ENCODE peak calls at places on chromosomes 6 and 20, in eight cellular contexts. One of them, this sample, is unnamed.

GRCh38 chr20:54199721-54200176 is 8.1 kb upstream of the PFDN4 start:
- DNase-seq in tibial artery: peak; percentile 77
- DNase-seq in adrenal gland: peak; percentile 78
- DNase-seq in PC-9: peak; percentile 81
- DNase-seq in hepatocyte: peak; percentile 85
- DNase-seq in mammary epithelial cell: peak; percentile 70
- DNase-seq in GM23338: peak; percentile 88
- DNase-seq in MM.1S: peak; percentile 62
- DNase-seq in this sample: peak; percentile 70

GRCh38 chr6:98747960-98748359 is 86.4 kb upstream of the POU3F2 start:
- DNase-seq in tibial artery: no peak
- DNase-seq in adrenal gland: no peak
- DNase-seq in PC-9: no peak
- DNase-seq in hepatocyte: no peak
- DNase-seq in mammary epithelial cell: no peak
- DNase-seq in GM23338: no peak
- DNase-seq in MM.1S: no peak
- DNase-seq in this sample: no peak

GRCh38 chr6:31734703-31735500 is 1.4 kb downstream of the CLIC1 start:
- DNase-seq in tibial artery: peak; percentile 53
- DNase-seq in adrenal gland: peak; percentile 54
- DNase-seq in PC-9: peak; percentile 72
- DNase-seq in hepatocyte: peak; percentile 78
- DNase-seq in mammary epithelial cell: peak; percentile 77
- DNase-seq in GM23338: peak; percentile 85
- DNase-seq in MM.1S: peak; percentile 63
- DNase-seq in this sample: no peak

GRCh38 chr6:52554684-52555280 is 22.1 kb downstream of the TRAM2 start:
- DNase-seq in tibial artery: no peak
- DNase-seq in adrenal gland: no peak
- DNase-seq in PC-9: no peak
- DNase-seq in hepatocyte: no peak
- DNase-seq in mammary epithelial cell: no peak
- DNase-seq in GM23338: no peak
- DNase-seq in MM.1S: no peak
- DNase-seq in this sample: no peak

GRCh38 chr6:5990776-5991175 is 15.9 kb downstream of the NRN1 start:
- DNase-seq in tibial artery: no peak
- DNase-seq in adrenal gland: no peak
- DNase-seq in PC-9: no peak
- DNase-seq in hepatocyte: no peak
- DNase-seq in mammary epithelial cell: no peak
- DNase-seq in GM23338: no peak
- DNase-seq in MM.1S: no peak
- DNase-seq in this sample: no peak

GRCh38 chr6:73513496-73513854 is 7.4 kb downstream of the EEF1A1 start:
- DNase-seq in tibial artery: no peak
- DNase-seq in adrenal gland: no peak
- DNase-seq in PC-9: no peak
- DNase-seq in hepatocyte: no peak
- DNase-seq in mammary epithelial cell: no peak
- DNase-seq in GM23338: no peak
- DNase-seq in MM.1S: no peak
- DNase-seq in this sample: no peak

GRCh38 chr6:129312865-129313264 is 397.1 kb downstream of the ARHGAP18 start:
- DNase-seq in tibial artery: no peak
- DNase-seq in adrenal gland: no peak
- DNase-seq in PC-9: peak; percentile 63
- DNase-seq in hepatocyte: no peak
- DNase-seq in mammary epithelial cell: peak; percentile 32
- DNase-seq in GM23338: no peak
- DNase-seq in MM.1S: no peak
- DNase-seq in this sample: no peak

GRCh38 chr6:155417454-155417853 is 38.2 kb downstream of the NOX3 start:
- DNase-seq in tibial artery: no peak
- DNase-seq in adrenal gland: no peak
- DNase-seq in PC-9: no peak
- DNase-seq in hepatocyte: no peak
- DNase-seq in mammary epithelial cell: no peak
- DNase-seq in GM23338: no peak
- DNase-seq in MM.1S: no peak
- DNase-seq in this sample: no peak

GRCh38 chr6:66210964-66211363 is 503.9 kb upstream of the EYS start:
- DNase-seq in tibial artery: no peak
- DNase-seq in adrenal gland: no peak
- DNase-seq in PC-9: no peak
- DNase-seq in hepatocyte: no peak
- DNase-seq in mammary epithelial cell: no peak
- DNase-seq in GM23338: peak; percentile 31
- DNase-seq in MM.1S: peak; percentile 11
- DNase-seq in this sample: no peak

GRCh38 chr6:81895511-81896185 is 143.2 kb upstream of the TENT5A start:
- DNase-seq in tibial artery: no peak
- DNase-seq in adrenal gland: no peak
- DNase-seq in PC-9: peak; percentile 25
- DNase-seq in hepatocyte: peak; percentile 30
- DNase-seq in mammary epithelial cell: no peak
- DNase-seq in GM23338: no peak
- DNase-seq in MM.1S: no peak
- DNase-seq in this sample: no peak

GRCh38 chr20:32972181-32973076 is 31.8 kb downstream of the SUN5 start:
- DNase-seq in tibial artery: no peak
- DNase-seq in adrenal gland: no peak
- DNase-seq in PC-9: no peak
- DNase-seq in hepatocyte: no peak
- DNase-seq in mammary epithelial cell: no peak
- DNase-seq in GM23338: peak; percentile 13
- DNase-seq in MM.1S: peak; percentile 83
- DNase-seq in this sample: no peak

GRCh38 chr20:1440024-1440423 is 26.6 kb downstream of the NSFL1C start:
- DNase-seq in tibial artery: no peak
- DNase-seq in adrenal gland: no peak
- DNase-seq in PC-9: peak; percentile 21
- DNase-seq in hepatocyte: no peak
- DNase-seq in mammary epithelial cell: peak; percentile 29
- DNase-seq in GM23338: peak; percentile 85
- DNase-seq in MM.1S: no peak
- DNase-seq in this sample: peak; percentile 10

GRCh38 chr20:39909447-39909846 is 779.6 kb downstream of the MAFB start:
- DNase-seq in tibial artery: peak; percentile 54
- DNase-seq in adrenal gland: peak; percentile 52
- DNase-seq in PC-9: no peak
- DNase-seq in hepatocyte: no peak
- DNase-seq in mammary epithelial cell: no peak
- DNase-seq in GM23338: no peak
- DNase-seq in MM.1S: no peak
- DNase-seq in this sample: no peak

GRCh38 chr20:17680128-17680835 is 1.8 kb downstream of the RRBP1 start:
- DNase-seq in tibial artery: peak; percentile 57
- DNase-seq in adrenal gland: peak; percentile 74
- DNase-seq in PC-9: peak; percentile 76
- DNase-seq in hepatocyte: peak; percentile 78
- DNase-seq in mammary epithelial cell: peak; percentile 40
- DNase-seq in GM23338: peak; percentile 44
- DNase-seq in MM.1S: no peak
- DNase-seq in this sample: no peak

GRCh38 chr6:33197431-33198048 is 2.9 kb downstream of the RXRB start:
- DNase-seq in tibial artery: no peak
- DNase-seq in adrenal gland: peak; percentile 78
- DNase-seq in PC-9: no peak
- DNase-seq in hepatocyte: peak; percentile 84
- DNase-seq in mammary epithelial cell: peak; percentile 51
- DNase-seq in GM23338: peak; percentile 90
- DNase-seq in MM.1S: peak; percentile 38
- DNase-seq in this sample: peak; percentile 79

GRCh38 chr6:144219056-144219685 is 66.0 kb upstream of the UTRN start:
- DNase-seq in tibial artery: no peak
- DNase-seq in adrenal gland: no peak
- DNase-seq in PC-9: no peak
- DNase-seq in hepatocyte: peak; percentile 56
- DNase-seq in mammary epithelial cell: peak; percentile 28
- DNase-seq in GM23338: peak; percentile 65
- DNase-seq in MM.1S: peak; percentile 40
- DNase-seq in this sample: peak; percentile 34

GRCh38 chr20:34493646-34494045 is 22.6 kb upstream of the DYNLRB1 start:
- DNase-seq in tibial artery: no peak
- DNase-seq in adrenal gland: no peak
- DNase-seq in PC-9: no peak
- DNase-seq in hepatocyte: no peak
- DNase-seq in mammary epithelial cell: no peak
- DNase-seq in GM23338: no peak
- DNase-seq in MM.1S: no peak
- DNase-seq in this sample: no peak

GRCh38 chr20:53283011-53283410 is 310.6 kb downstream of the ZNF217 start:
- DNase-seq in tibial artery: no peak
- DNase-seq in adrenal gland: no peak
- DNase-seq in PC-9: no peak
- DNase-seq in hepatocyte: no peak
- DNase-seq in mammary epithelial cell: no peak
- DNase-seq in GM23338: peak; percentile 24
- DNase-seq in MM.1S: no peak
- DNase-seq in this sample: no peak

GRCh38 chr6:164889980-164890379 is 419.4 kb downstream of the C6orf118 start:
- DNase-seq in tibial artery: no peak
- DNase-seq in adrenal gland: no peak
- DNase-seq in PC-9: no peak
- DNase-seq in hepatocyte: no peak
- DNase-seq in mammary epithelial cell: no peak
- DNase-seq in GM23338: no peak
- DNase-seq in MM.1S: no peak
- DNase-seq in this sample: no peak

GRCh38 chr6:157461000-157461915 is 80.3 kb downstream of the ZDHHC14 start:
- DNase-seq in tibial artery: no peak
- DNase-seq in adrenal gland: peak; percentile 30
- DNase-seq in PC-9: no peak
- DNase-seq in hepatocyte: peak; percentile 42
- DNase-seq in mammary epithelial cell: no peak
- DNase-seq in GM23338: peak; percentile 44
- DNase-seq in MM.1S: no peak
- DNase-seq in this sample: no peak

GRCh38 chr6:10141756-10142443 is 273.0 kb downstream of the TFAP2A start:
- DNase-seq in tibial artery: no peak
- DNase-seq in adrenal gland: no peak
- DNase-seq in PC-9: no peak
- DNase-seq in hepatocyte: peak; percentile 11
- DNase-seq in mammary epithelial cell: no peak
- DNase-seq in GM23338: no peak
- DNase-seq in MM.1S: no peak
- DNase-seq in this sample: no peak

GRCh38 chr20:16527438-16527837 is 45.8 kb downstream of the KIF16B start:
- DNase-seq in tibial artery: no peak
- DNase-seq in adrenal gland: no peak
- DNase-seq in PC-9: no peak
- DNase-seq in hepatocyte: no peak
- DNase-seq in mammary epithelial cell: no peak
- DNase-seq in GM23338: no peak
- DNase-seq in MM.1S: no peak
- DNase-seq in this sample: no peak
- H3K36me3 ChIP-seq in tibial artery: peaks cover 18% of the 10 kb centered on the region
- H3K36me3 ChIP-seq in adrenal gland: no peaks in the 10 kb centered on the region
- H3K36me3 ChIP-seq in PC-9: no peaks in the 10 kb centered on the region
- H3K36me3 ChIP-seq in hepatocyte: no peaks in the 10 kb centered on the region
- H3K36me3 ChIP-seq in mammary epithelial cell: no peaks in the 10 kb centered on the region
- H3K36me3 ChIP-seq in GM23338: no peaks in the 10 kb centered on the region
- H3K36me3 ChIP-seq in MM.1S: no peaks in the 10 kb centered on the region
- H3K36me3 ChIP-seq in this sample: peaks cover 4% of the 10 kb centered on the region

DNA sequence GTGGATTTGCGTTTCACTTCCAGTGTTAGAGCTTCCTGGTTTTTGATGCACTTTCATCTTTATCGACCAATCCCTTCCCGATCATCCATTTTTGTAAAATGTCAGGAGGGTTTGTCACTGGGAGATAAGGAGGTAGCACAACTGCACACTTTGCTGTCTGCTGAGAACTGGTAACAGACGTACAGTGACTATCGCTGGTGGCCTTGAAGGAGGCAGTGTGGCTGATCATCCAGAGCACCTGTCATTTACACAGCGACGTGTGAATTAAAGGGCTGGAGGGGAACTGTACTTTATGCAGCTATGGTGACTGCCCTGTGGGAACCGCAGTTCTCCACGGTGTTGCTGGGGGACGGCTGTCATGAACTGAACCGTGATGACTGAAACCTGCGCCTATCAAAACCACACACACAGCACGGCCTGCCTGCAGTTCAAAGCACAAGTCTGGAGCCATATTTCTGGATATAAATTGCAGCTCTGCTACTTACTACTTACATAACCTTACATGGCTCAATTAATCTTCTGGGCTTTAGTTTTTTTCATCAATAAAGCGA is 50.0 kb downstream of the HUS1B start:
- DNase-seq in tibial artery: no peak
- DNase-seq in adrenal gland: no peak
- DNase-seq in PC-9: no peak
- DNase-seq in hepatocyte: no peak
- DNase-seq in mammary epithelial cell: no peak
- DNase-seq in GM23338: no peak
- DNase-seq in MM.1S: no peak
- DNase-seq in this sample: no peak
- H3K4me3 ChIP-seq in tibial artery: no peak overlapping the region
- H3K4me3 ChIP-seq in adrenal gland: no peak overlapping the region
- H3K4me3 ChIP-seq in PC-9: no peak overlapping the region
- H3K4me3 ChIP-seq in hepatocyte: no peak overlapping the region
- H3K4me3 ChIP-seq in mammary epithelial cell: no peak overlapping the region
- H3K4me3 ChIP-seq in GM23338: no peak overlapping the region
- H3K4me3 ChIP-seq in MM.1S: no peak overlapping the region
- H3K4me3 ChIP-seq in this sample: no peak overlapping the region

DNA sequence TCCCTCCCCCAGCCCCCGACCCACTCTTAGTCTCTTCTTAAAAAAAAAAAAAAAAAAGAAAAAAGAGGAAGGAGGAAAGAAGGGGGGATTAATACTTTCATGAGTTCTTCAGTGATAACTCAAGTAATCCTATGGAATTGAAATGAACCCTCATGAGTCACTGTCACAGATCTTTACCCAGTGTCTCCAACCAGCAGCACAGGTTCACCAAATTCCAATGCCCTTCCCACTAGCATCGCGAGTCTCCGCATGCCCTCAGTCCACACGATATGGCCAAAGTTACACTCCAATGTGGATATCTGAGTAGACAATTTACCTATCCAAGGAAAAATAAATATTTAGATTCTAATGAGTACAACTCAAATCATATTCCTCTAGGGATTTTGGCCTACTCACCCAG is 74.5 kb downstream of the MDN1 start:
- DNase-seq in tibial artery: no peak
- DNase-seq in adrenal gland: no peak
- DNase-seq in PC-9: no peak
- DNase-seq in hepatocyte: no peak
- DNase-seq in mammary epithelial cell: peak; percentile 43
- DNase-seq in GM23338: no peak
- DNase-seq in MM.1S: no peak
- DNase-seq in this sample: no peak
- H3K36me3 ChIP-seq in tibial artery: peaks cover 92% of the 10 kb centered on the region
- H3K36me3 ChIP-seq in adrenal gland: peaks cover 47% of the 10 kb centered on the region
- H3K36me3 ChIP-seq in PC-9: peaks cover 3% of the 10 kb centered on the region
- H3K36me3 ChIP-seq in hepatocyte: no peaks in the 10 kb centered on the region
- H3K36me3 ChIP-seq in mammary epithelial cell: peaks cover 25% of the 10 kb centered on the region
- H3K36me3 ChIP-seq in GM23338: peaks cover 87% of the 10 kb centered on the region
- H3K36me3 ChIP-seq in MM.1S: peaks cover 4% of the 10 kb centered on the region
- H3K36me3 ChIP-seq in this sample: peaks cover 57% of the 10 kb centered on the region

GRCh38 chr6:2770171-2770570 is 5.0 kb downstream of the WRNIP1 start:
- DNase-seq in tibial artery: no peak
- DNase-seq in adrenal gland: no peak
- DNase-seq in PC-9: no peak
- DNase-seq in hepatocyte: no peak
- DNase-seq in mammary epithelial cell: no peak
- DNase-seq in GM23338: peak; percentile 28
- DNase-seq in MM.1S: no peak
- DNase-seq in this sample: peak; percentile 71
- H3K4me3 ChIP-seq in tibial artery: no peak overlapping the region
- H3K4me3 ChIP-seq in adrenal gland: no peak overlapping the region
- H3K4me3 ChIP-seq in PC-9: no peak overlapping the region
- H3K4me3 ChIP-seq in hepatocyte: no peak overlapping the region
- H3K4me3 ChIP-seq in mammary epithelial cell: no peak overlapping the region
- H3K4me3 ChIP-seq in GM23338: no peak overlapping the region
- H3K4me3 ChIP-seq in MM.1S: no peak overlapping the region
- H3K4me3 ChIP-seq in this sample: no peak overlapping the region

This sample was measured in SK-N-SH.